ENCODE peak calls at places on chromosomes 16 and 17, in nine cellular contexts. N is cardiac muscle cell; A is suprapubic skin; Z is IMR-90; O is neuronal stem cell; G is NT2/D1; V is CD8-positive, alpha-beta memory T cell; D is aorta; U is mesendoderm. P is an unnamed sample. For H3K36me3 and H3K4me1, the result is how much of the 10 kb centered on the place peaks cover.

GRCh38 chr17:9225305-9226101 is 204.2 kb downstream of the NTN1 start:
- DNase-seq in U (peak), A (no peak), D (no peak), N (no peak), O (peak), G (no peak), Z (no peak), V (no peak), P (no peak)

GRCh38 chr16:3771513-3771912 is 54.2 kb upstream of the TRAP1 start:
- DNase-seq in U (no peak), O (no peak), D (no peak), G (no peak), V (no peak), A (no peak), Z (no peak), N (no peak), P (no peak)

GRCh38 chr17:10166181-10166935 is 32.0 kb downstream of the GAS7 start:
- DNase-seq in V (no peak), U (no peak), A (no peak), D (no peak), O (no peak), G (no peak), Z (no peak), N (no peak), P (no peak)

GRCh38 chr17:77723071-77723908 is 235.2 kb upstream of the TNRC6C start:
- DNase-seq in U (no peak), D (no peak), Z (no peak), V (no peak), O (no peak), A (no peak), N (no peak), G (no peak), P (no peak)

GRCh38 chr17:21113106-21113690 is 13.6 kb upstream of the DHRS7B start:
- DNase-seq in D (no peak), U (no peak), G (no peak), N (no peak), A (no peak), Z (no peak), O (no peak), V (no peak), P (no peak)

GRCh38 chr16:87207509-87207908 is 109.7 kb downstream of the C16orf95 start:
- DNase-seq in U (no peak), G (no peak), Z (peak), N (no peak), A (no peak), V (no peak), O (no peak), D (no peak), P (no peak)

GRCh38 chr16:12311309-12311708 is 334.8 kb downstream of the SNX29 start:
- DNase-seq in O (no peak), V (no peak), A (no peak), Z (no peak), N (no peak), G (no peak), D (no peak), U (peak), P (no peak)

GRCh38 chr16:20944861-20945390 is 44.4 kb downstream of the LYRM1 start:
- DNase-seq in U (peak), D (no peak), Z (peak), N (no peak), V (no peak), O (no peak), A (no peak), G (no peak), P (no peak)

GRCh38 chr16:13426279-13426678 is 493.7 kb upstream of the ERCC4 start:
- DNase-seq in U (peak), G (peak), N (no peak), O (no peak), D (no peak), Z (no peak), V (no peak), A (no peak), P (no peak)

DNA sequence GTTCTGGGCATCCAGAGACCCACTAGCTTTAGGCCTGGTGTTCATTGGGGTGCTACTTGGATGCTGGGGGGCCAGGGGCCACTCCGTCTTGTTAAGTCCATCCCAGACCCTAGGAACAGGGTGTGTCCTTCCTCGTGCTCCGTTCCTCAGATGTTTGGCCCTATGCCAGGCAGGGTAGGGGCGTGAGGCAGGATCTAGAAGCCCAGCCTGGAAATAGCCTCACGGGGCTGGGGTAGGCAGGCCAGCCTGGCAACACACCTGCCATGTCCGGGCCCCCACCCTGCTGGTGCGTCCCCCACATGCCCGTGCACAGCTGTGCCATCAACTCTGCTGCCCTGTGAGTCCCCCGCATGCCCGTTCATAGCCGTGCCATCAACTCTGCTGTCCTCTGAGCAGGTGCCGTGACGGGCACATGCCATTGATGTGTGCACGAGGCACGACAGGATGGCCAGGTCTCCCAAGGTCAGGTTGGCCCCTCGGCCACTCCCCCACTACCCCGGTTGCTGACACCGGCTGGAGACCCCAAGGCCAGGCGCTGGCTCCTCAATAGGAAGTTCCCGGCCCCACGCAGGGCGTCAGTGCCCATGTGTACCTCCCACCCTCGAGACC is 36.8 kb downstream of the GINS2 start:
- DNase-seq in G (no peak), D (no peak), N (no peak), U (no peak), V (no peak), A (no peak), Z (no peak), O (no peak), P (no peak)
- H3K36me3 ChIP-seq in G (half or more), D (under half), N (under half), U (under half), V (under half), A (half or more), Z (under half), O (half or more), P (under half)

GRCh38 chr17:67491009-67491677 is 114.1 kb downstream of the PITPNC1 start:
- DNase-seq in U (no peak), V (no peak), N (no peak), A (peak), D (peak), Z (peak), G (no peak), O (no peak), P (no peak)

GRCh38 chr17:67492251-67492740 is 115.2 kb downstream of the PITPNC1 start:
- DNase-seq in G (no peak), O (no peak), U (no peak), A (no peak), V (no peak), N (no peak), D (no peak), Z (no peak), P (no peak)

GRCh38 chr17:67490471-67490870 is 113.4 kb downstream of the PITPNC1 start:
- DNase-seq in O (no peak), N (no peak), A (no peak), D (no peak), V (no peak), G (peak), U (no peak), Z (no peak), P (no peak)

GRCh38 chr17:67492824-67493490 is 115.9 kb downstream of the PITPNC1 start:
- DNase-seq in D (no peak), N (no peak), U (no peak), V (no peak), A (no peak), G (no peak), O (no peak), Z (peak), P (no peak)

GRCh38 chr17:67491678-67492019 is 114.6 kb downstream of the PITPNC1 start:
- DNase-seq in U (no peak), Z (no peak), V (no peak), A (no peak), G (no peak), N (no peak), O (no peak), D (no peak), P (no peak)
- H3K4me3 ChIP-seq in U (no peak), Z (no peak), V (no peak), A (no peak), G (no peak), N (no peak), O (no peak), D (no peak), P (no peak)

GRCh38 chr17:50049636-50050035 is 6.3 kb upstream of the ITGA3 start:
- DNase-seq in O (no peak), G (no peak), N (no peak), Z (no peak), U (no peak), D (no peak), V (peak), A (no peak), P (no peak)

GRCh38 chr17:50047488-50048126 is 8.3 kb upstream of the ITGA3 start:
- DNase-seq in G (no peak), V (no peak), D (no peak), A (no peak), N (no peak), O (no peak), Z (peak), U (peak), P (no peak)

GRCh38 chr17:50050431-50051032 is 5.4 kb upstream of the ITGA3 start:
- DNase-seq in G (no peak), O (no peak), N (no peak), U (no peak), Z (no peak), A (no peak), V (peak), D (no peak), P (no peak)

GRCh38 chr17:50048146-50048720 is 7.7 kb upstream of the ITGA3 start:
- DNase-seq in D (no peak), G (no peak), N (no peak), O (no peak), U (no peak), Z (no peak), A (no peak), V (no peak), P (no peak)

GRCh38 chr17:50048988-50049387 is 6.9 kb upstream of the ITGA3 start:
- DNase-seq in V (no peak), D (no peak), A (no peak), U (no peak), G (no peak), O (no peak), Z (no peak), N (no peak), P (no peak)
- H3K4me1 ChIP-seq in V (under half), D (under half), A (under half), U (under half), G (under half), O (under half), Z (under half), N (under half), P (under half)

DNA sequence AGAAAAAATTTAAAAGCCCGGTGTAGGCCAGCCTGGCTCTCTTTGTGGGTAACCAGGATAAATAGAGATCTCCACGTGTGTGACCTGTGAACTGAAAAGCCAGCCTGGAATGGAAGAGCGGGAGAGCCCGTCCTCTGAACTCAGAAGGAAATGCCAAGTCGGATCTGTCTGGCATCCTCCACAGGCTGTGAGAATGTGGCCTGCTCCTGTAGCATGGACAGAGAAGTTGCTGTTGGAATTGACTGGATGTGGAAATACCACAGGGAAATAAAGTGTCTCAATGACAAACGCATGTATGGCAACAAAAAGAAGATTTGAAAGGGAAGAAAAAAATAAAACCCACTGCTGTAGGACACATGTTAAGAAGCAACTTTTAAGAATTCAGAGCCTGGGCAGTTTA is 6.7 kb downstream of the KLHL36 start:
- DNase-seq in N (no peak), U (no peak), G (no peak), V (no peak), D (no peak), O (no peak), A (no peak), Z (no peak), P (no peak)
- H3K36me3 ChIP-seq in N (under half), U (under half), G (half or more), V (under half), D (under half), O (half or more), A (half or more), Z (half or more), P (half or more)

GRCh38 chr16:79887541-79888540 is 287.3 kb upstream of the MAF start:
- DNase-seq in O (no peak), U (no peak), A (no peak), G (no peak), Z (no peak), N (no peak), D (no peak), V (no peak), P (no peak)
- H3K4me3 ChIP-seq in O (no peak), U (no peak), A (no peak), G (no peak), Z (no peak), N (no peak), D (no peak), V (no peak), P (no peak)

GRCh38 chr16:85392756-85393673 is 220.1 kb upstream of the GSE1 start:
- DNase-seq in O (no peak), N (no peak), V (peak), D (no peak), Z (no peak), A (peak), G (no peak), U (no peak), P (no peak)

GRCh38 chr16:85391175-85391707 is 221.9 kb upstream of the GSE1 start:
- DNase-seq in A (no peak), G (no peak), V (no peak), D (peak), O (no peak), U (no peak), Z (no peak), N (no peak), P (no peak)

GRCh38 chr16:85393674-85394510 is 219.2 kb upstream of the GSE1 start:
- DNase-seq in O (peak), U (peak), D (peak), Z (peak), V (peak), G (no peak), A (no peak), N (peak), P (peak)

GRCh38 chr16:85390511-85391174 is 222.5 kb upstream of the GSE1 start:
- DNase-seq in N (no peak), Z (peak), A (peak), O (no peak), G (no peak), D (peak), V (peak), U (no peak), P (no peak)

GRCh38 chr16:85391769-85392583 is 221.1 kb upstream of the GSE1 start:
- DNase-seq in D (no peak), Z (peak), A (no peak), G (no peak), O (no peak), U (no peak), V (peak), N (no peak), P (no peak)
- H3K4me1 ChIP-seq in D (under half), Z (under half), A (half or more), G (under half), O (under half), U (under half), V (under half), N (under half), P (under half)

GRCh38 chr17:74768763-74769114 is 7.4 kb downstream of the NAT9 start:
- DNase-seq in O (no peak), D (no peak), U (no peak), V (no peak), N (no peak), A (no peak), Z (no peak), G (no peak), P (no peak)
- H3K36me3 ChIP-seq in O (half or more), D (under half), U (under half), V (half or more), N (under half), A (half or more), Z (under half), G (half or more), P (half or more)

GRCh38 chr17:50372222-50372621 is 762 bp downstream of the MRPL27 start:
- DNase-seq in N (no peak), D (no peak), O (no peak), Z (no peak), U (no peak), V (no peak), G (no peak), A (no peak), P (no peak)
- H3K4me3 ChIP-seq in N (peak), D (peak), O (peak), Z (peak), U (peak), V (peak), G (peak), A (peak), P (peak)

DNA sequence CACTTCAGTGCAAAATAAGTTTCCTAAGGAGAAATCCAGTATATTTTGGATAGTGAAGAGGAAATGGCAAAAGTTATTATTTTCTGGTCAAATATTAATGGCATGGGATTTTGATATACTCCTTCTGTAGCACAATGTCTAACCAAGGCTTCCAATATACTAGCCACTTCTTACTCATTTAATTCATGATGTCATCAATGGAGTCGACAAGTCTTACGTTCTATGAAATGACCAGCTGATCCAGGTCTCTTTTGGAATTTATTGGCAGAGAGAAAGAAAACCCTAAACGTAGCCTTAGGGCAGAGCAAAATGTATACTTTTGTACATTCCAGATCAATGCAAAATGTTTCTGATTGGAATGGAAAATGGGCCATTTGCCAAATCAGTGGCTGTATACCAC is 8.3 kb upstream of the ABCA10 start:
- DNase-seq in U (no peak), O (no peak), V (no peak), G (no peak), Z (no peak), A (no peak), D (no peak), N (no peak), P (no peak)
- H3K4me1 ChIP-seq in U (under half), O (under half), V (under half), G (under half), Z (under half), A (under half), D (under half), N (under half), P (under half)

DNA sequence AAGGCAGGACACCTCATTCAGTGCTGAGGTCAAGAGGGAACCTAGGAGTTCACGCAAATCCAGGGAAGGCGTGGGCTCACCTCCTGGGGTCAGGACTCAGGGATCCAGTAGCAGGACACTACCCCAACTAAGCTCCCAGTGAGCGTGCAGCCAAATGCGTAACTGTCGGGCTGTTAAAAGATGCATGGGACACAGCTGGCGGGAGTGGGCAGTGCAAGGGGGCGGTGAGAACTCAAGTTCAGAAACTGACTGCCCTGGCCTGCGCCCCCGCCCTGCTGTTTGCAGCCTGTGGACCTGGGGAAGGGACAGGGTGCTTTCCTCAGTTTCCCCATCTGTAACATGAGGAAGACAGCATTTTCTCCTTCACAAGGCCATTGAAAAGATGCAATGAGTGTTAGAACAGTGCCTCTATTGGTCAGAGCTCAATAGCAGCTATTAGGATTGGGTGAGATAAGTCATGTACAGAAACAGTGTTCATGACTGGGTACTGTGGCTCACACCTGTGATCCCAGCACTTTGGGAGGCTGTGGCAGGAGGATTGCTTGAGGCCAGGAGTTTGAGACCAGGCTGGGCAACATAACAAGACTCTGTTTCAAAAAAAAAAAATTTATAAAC is 20.2 kb downstream of the CDIPT start:
- DNase-seq in U (no peak), Z (no peak), V (no peak), A (no peak), N (no peak), O (no peak), G (no peak), D (no peak), P (no peak)
- H3K36me3 ChIP-seq in U (under half), Z (half or more), V (under half), A (half or more), N (under half), O (under half), G (under half), D (under half), P (half or more)